ENCODE peak calls at places on chromosomes 4 and X, in ten cellular contexts. M is effector memory CD8-positive, alpha-beta T cell; O is RPMI8226; W is NCI-H69; X is Daoy; R is CD4-positive, alpha-beta memory T cell; A is NCI-H2171; V is skeletal muscle cell; H is GM20000; L is KG1. U is an unnamed sample.
A peak's percentile ranks its signal among the peaks of the same experiment; 100 is the strongest.

GRCh38 chr4:10164877-10165283 is 48.3 kb upstream of the WDR1 start:
- DNase-seq in V (no peak), W (peak; percentile 14), H (peak; percentile 54), A (no peak), O (no peak), X (peak; percentile 30), M (no peak), R (no peak), L (no peak), U (no peak)

GRCh38 chrX:24925430-24925829 is 90.3 kb downstream of the ARX start:
- DNase-seq in O (no peak), V (no peak), W (no peak), H (no peak), L (no peak), A (no peak), R (no peak), X (no peak), M (no peak), U (no peak)

GRCh38 chr4:143224255-143224654 is 39.5 kb downstream of the USP38 start:
- DNase-seq in V (no peak), L (no peak), X (no peak), A (no peak), R (no peak), H (no peak), O (no peak), M (no peak), W (no peak), U (no peak)

GRCh38 chr4:32672369-32672768 is 1952.2 kb downstream of the PCDH7 start:
- DNase-seq in L (no peak), A (no peak), X (no peak), O (no peak), R (no peak), M (no peak), V (no peak), H (no peak), W (no peak), U (no peak)

GRCh38 chr4:154720123-154720522 is 23.7 kb upstream of the LRAT start:
- DNase-seq in W (no peak), A (no peak), R (no peak), M (no peak), X (no peak), H (no peak), V (no peak), L (no peak), O (no peak), U (no peak)

GRCh38 chrX:357693-358471 is 28.8 kb downstream of the PPP2R3B start:
- DNase-seq in R (peak; percentile 51), M (peak; percentile 29), O (no peak), W (no peak), H (no peak), L (peak; percentile 3), V (peak; percentile 21), A (no peak), X (peak; percentile 32), U (no peak)

GRCh38 chr4:153248641-153249198 is 44.5 kb downstream of the TRIM2 start:
- DNase-seq in H (no peak), O (no peak), X (no peak), A (no peak), V (no peak), L (no peak), M (no peak), W (peak; percentile 71), R (no peak), U (no peak)

GRCh38 chrX:114221445-114221844 is 362.4 kb upstream of the HTR2C start:
- DNase-seq in V (no peak), M (no peak), R (no peak), X (no peak), H (no peak), O (no peak), W (no peak), A (no peak), L (no peak), U (no peak)

GRCh38 chr4:87530868-87531267 is 1.7 kb upstream of the SPARCL1 start:
- DNase-seq in M (no peak), V (peak; percentile 94), R (no peak), X (no peak), A (peak; percentile 20), W (peak; percentile 9), L (no peak), H (no peak), O (no peak), U (no peak)

U was measured in B cell.